ENCODE peak calls at places on chromosome 16, in ten cellular contexts. W, Q, L, P, R, Y, A, X, U and J are unnamed samples.

GRCh38 chr16:70767377-70768204 is 33.4 kb downstream of the VAC14 start:
- DNase-seq in X (no peak), L (peak), U (no peak), Y (no peak), R (no peak), P (no peak), Q (no peak), W (no peak), A (peak), J (no peak)

GRCh38 chr16:56331915-56332314 is 93.4 kb downstream of the AMFR start:
- DNase-seq in R (no peak), Q (no peak), W (no peak), X (no peak), Y (no peak), A (peak), U (no peak), L (no peak), P (no peak), J (no peak)

GRCh38 chr16:56675685-56676210 is 6.1 kb downstream of the MT1H start:
- DNase-seq in L (no peak), Y (no peak), Q (no peak), U (peak), A (no peak), R (peak), P (no peak), W (no peak), X (no peak), J (no peak)

GRCh38 chr16:55496509-55497145 is 12.2 kb upstream of the LPCAT2 start:
- DNase-seq in X (no peak), U (no peak), A (no peak), R (no peak), Q (no peak), W (no peak), P (no peak), Y (no peak), L (no peak), J (no peak)

GRCh38 chr16:64206877-64207276 is 915.0 kb downstream of the CDH11 start:
- DNase-seq in W (no peak), L (no peak), R (no peak), Q (peak), U (no peak), Y (peak), P (no peak), A (no peak), X (no peak), J (no peak)

GRCh38 chr16:53417011-53417410 is 17.3 kb upstream of the RBL2 start:
- DNase-seq in Q (peak), Y (peak), W (no peak), P (no peak), L (peak), A (no peak), U (no peak), R (no peak), X (no peak), J (no peak)

GRCh38 chr16:66485361-66485760 is 58.3 kb downstream of the BEAN1 start:
- DNase-seq in P (no peak), R (no peak), Q (no peak), A (no peak), Y (no peak), X (no peak), W (peak), L (no peak), U (no peak), J (no peak)

GRCh38 chr16:15482068-15482747 is 47.8 kb downstream of the BMERB1 start:
- DNase-seq in Y (peak), Q (peak), U (no peak), W (peak), A (no peak), L (peak), R (no peak), X (no peak), P (peak), J (no peak)

GRCh38 chr16:75497558-75497957 is 2.3 kb upstream of the CHST6 start:
- DNase-seq in R (no peak), Y (no peak), Q (no peak), W (no peak), L (peak), U (no peak), P (no peak), X (no peak), A (no peak), J (no peak)

GRCh38 chr16:57720142-57720575 is 15.4 kb upstream of the KATNB1 start:
- DNase-seq in P (peak), U (no peak), R (no peak), A (peak), W (peak), L (peak), X (no peak), Y (peak), Q (peak), J (no peak)

GRCh38 chr16:67391424-67392300 is 1.6 kb downstream of the TPPP3 start:
- DNase-seq in R (no peak), W (peak), L (peak), Q (no peak), A (no peak), X (no peak), U (no peak), Y (no peak), P (no peak), J (peak)

GRCh38 chr16:47613251-47613650 is 152.1 kb downstream of the PHKB start:
- DNase-seq in W (no peak), Y (peak), U (no peak), A (no peak), Q (no peak), R (no peak), L (no peak), X (no peak), P (no peak), J (no peak)

GRCh38 chr16:142405-142804 is 3.9 kb upstream of the NPRL3 start:
- DNase-seq in L (no peak), P (no peak), Y (no peak), W (no peak), R (no peak), A (peak), U (no peak), Q (no peak), X (no peak), J (no peak)

GRCh38 chr16:23410176-23410575 is 42.8 kb downstream of the COG7 start:
- DNase-seq in Y (no peak), U (no peak), A (no peak), Q (no peak), L (peak), W (no peak), P (no peak), R (no peak), X (no peak), J (no peak)

GRCh38 chr16:49352923-49353322 is 20.7 kb upstream of the C16orf78 start:
- DNase-seq in W (no peak), L (peak), Q (peak), R (no peak), A (no peak), X (no peak), P (no peak), Y (no peak), U (no peak), J (no peak)

GRCh38 chr16:22927306-22927705 is 113.3 kb downstream of the HS3ST2 start:
- DNase-seq in X (no peak), Y (no peak), L (no peak), P (no peak), A (no peak), R (no peak), U (no peak), Q (no peak), W (no peak), J (no peak)

GRCh38 chr16:53714080-53715050 is 10.4 kb downstream of the FTO start:
- DNase-seq in Q (peak), Y (peak), W (no peak), R (no peak), A (no peak), X (no peak), L (peak), P (no peak), U (no peak), J (no peak)

GRCh38 chr16:24102120-24102740 is 153.9 kb upstream of the CACNG3 start:
- DNase-seq in Q (no peak), P (no peak), Y (no peak), A (no peak), U (no peak), X (no peak), R (no peak), W (peak), L (peak), J (no peak)

GRCh38 chr16:56800355-56800754 is 64.7 kb upstream of the SLC12A3 start:
- DNase-seq in Q (peak), X (no peak), P (no peak), Y (no peak), A (no peak), W (no peak), U (no peak), L (peak), R (no peak), J (no peak)

GRCh38 chr16:80071964-80072363 is 468.8 kb upstream of the DYNLRB2 start:
- DNase-seq in Y (no peak), A (no peak), W (no peak), X (no peak), L (no peak), P (no peak), R (no peak), Q (no peak), U (no peak), J (no peak)

GRCh38 chr16:57473176-57473840 is 10.8 kb downstream of the POLR2C start:
- DNase-seq in L (no peak), Y (no peak), U (no peak), A (no peak), W (peak), Q (no peak), P (no peak), R (no peak), X (no peak), J (no peak)

GRCh38 chr16:24534634-24535033 is 4.7 kb upstream of the RBBP6 start:
- DNase-seq in U (no peak), W (no peak), R (no peak), X (no peak), A (no peak), L (peak), P (no peak), Y (no peak), Q (no peak), J (no peak)

GRCh38 chr16:23957287-23957686 is 121.5 kb downstream of the PRKCB start:
- DNase-seq in L (no peak), Y (no peak), U (no peak), Q (no peak), W (no peak), A (no peak), P (no peak), X (no peak), R (no peak), J (no peak)

GRCh38 chr16:69839798-69840409 is 77.8 kb downstream of the WWP2 start:
- DNase-seq in Q (no peak), W (peak), P (no peak), Y (peak), X (no peak), R (no peak), U (no peak), A (no peak), L (no peak), J (peak)

GRCh38 chr16:81610144-81610842 is 165.7 kb downstream of the CMIP start:
- DNase-seq in A (no peak), R (no peak), Y (peak), U (no peak), P (peak), X (peak), L (peak), Q (peak), W (peak), J (peak)

GRCh38 chr16:17635183-17635582 is 164.4 kb upstream of the XYLT1 start:
- DNase-seq in W (no peak), U (no peak), L (no peak), R (no peak), A (no peak), X (no peak), P (no peak), Q (no peak), Y (no peak), J (no peak)

GRCh38 chr16:87233928-87234327 is 83.3 kb downstream of the C16orf95 start:
- DNase-seq in U (no peak), X (no peak), P (peak), L (peak), Q (peak), A (no peak), R (no peak), Y (peak), W (no peak), J (no peak)

GRCh38 chr16:55832788-55833583 is at the start of gene CES1:
- DNase-seq in Q (no peak), W (no peak), R (no peak), L (peak), A (peak), X (no peak), P (no peak), U (no peak), Y (peak), J (no peak)

GRCh38 chr16:68311316-68311620 is 449 bp downstream of the PRMT7 start:
- DNase-seq in L (peak), Y (no peak), P (peak), Q (no peak), U (peak), A (no peak), W (no peak), R (no peak), X (no peak), J (no peak)

GRCh38 chr16:30748634-30749445 is 615 bp downstream of the PHKG2 start:
- DNase-seq in L (peak), X (no peak), Y (peak), U (peak), Q (peak), A (peak), P (peak), W (no peak), R (peak), J (no peak)
- H3K27ac ChIP-seq in L (no peak), X (peak), Y (peak), U (peak), Q (peak), A (no peak), P (peak), W (peak), R (no peak), J (peak)

GRCh38 chr16:2486645-2487516 is 12.0 kb downstream of the TBC1D24 start:
- DNase-seq in Y (no peak), U (peak), W (peak), P (no peak), A (peak), Q (no peak), X (no peak), L (peak), R (peak), J (no peak)
- H3K27ac ChIP-seq in Y (no peak), U (no peak), W (peak), P (no peak), A (no peak), Q (no peak), X (no peak), L (no peak), R (no peak), J (peak)

GRCh38 chr16:85460252-85460982 is 152.7 kb upstream of the GSE1 start:
- DNase-seq in A (peak), L (no peak), Y (peak), Q (peak), R (no peak), W (no peak), X (no peak), U (no peak), P (no peak), J (no peak)
- H3K27ac ChIP-seq in A (no peak), L (no peak), Y (no peak), Q (peak), R (peak), W (no peak), X (no peak), U (no peak), P (no peak), J (no peak)

GRCh38 chr16:84411768-84412167 is 43.4 kb downstream of the ATP2C2 start:
- DNase-seq in A (no peak), Y (no peak), R (no peak), X (no peak), L (no peak), P (no peak), U (no peak), W (no peak), Q (no peak), J (no peak)

GRCh38 chr16:84412262-84412661 is 43.9 kb downstream of the ATP2C2 start:
- DNase-seq in Y (no peak), L (no peak), X (no peak), Q (no peak), A (no peak), W (no peak), R (no peak), U (no peak), P (no peak), J (no peak)

GRCh38 chr16:84408314-84408690 is 40.0 kb downstream of the ATP2C2 start:
- DNase-seq in U (no peak), W (no peak), R (no peak), Y (no peak), Q (no peak), X (no peak), L (no peak), P (no peak), A (no peak), J (no peak)

GRCh38 chr16:84407588-84408313 is 39.4 kb downstream of the ATP2C2 start:
- DNase-seq in A (no peak), L (no peak), X (no peak), U (no peak), Y (no peak), R (no peak), P (no peak), W (no peak), Q (no peak), J (no peak)

GRCh38 chr16:84410361-84411138 is 42.2 kb downstream of the ATP2C2 start:
- DNase-seq in P (no peak), R (no peak), L (no peak), X (no peak), W (no peak), Q (no peak), U (no peak), Y (no peak), A (no peak), J (no peak)
- H3K27ac ChIP-seq in P (no peak), R (no peak), L (no peak), X (no peak), W (no peak), Q (no peak), U (no peak), Y (no peak), A (no peak), J (no peak)

DNA sequence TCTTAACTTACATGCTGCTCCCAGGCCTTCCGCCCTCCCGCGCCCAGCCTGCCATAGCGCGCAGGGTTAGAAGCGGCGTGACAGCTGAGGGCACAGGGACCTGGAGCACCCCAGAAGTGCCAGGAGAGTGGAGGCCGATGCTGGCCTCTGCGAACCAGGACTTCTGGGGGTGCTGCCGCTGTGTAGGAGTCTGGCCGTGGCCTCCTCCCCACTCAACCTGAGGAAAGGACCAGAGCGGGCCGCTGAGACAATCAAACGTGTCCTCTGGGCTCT is 1.9 kb upstream of the TMEM204 start:
- DNase-seq in Q (no peak), L (peak), W (no peak), U (no peak), Y (no peak), X (no peak), P (no peak), A (no peak), R (no peak), J (no peak)
- H3K27ac ChIP-seq in Q (no peak), L (peak), W (peak), U (no peak), Y (no peak), X (peak), P (no peak), A (peak), R (no peak), J (no peak)

DNA sequence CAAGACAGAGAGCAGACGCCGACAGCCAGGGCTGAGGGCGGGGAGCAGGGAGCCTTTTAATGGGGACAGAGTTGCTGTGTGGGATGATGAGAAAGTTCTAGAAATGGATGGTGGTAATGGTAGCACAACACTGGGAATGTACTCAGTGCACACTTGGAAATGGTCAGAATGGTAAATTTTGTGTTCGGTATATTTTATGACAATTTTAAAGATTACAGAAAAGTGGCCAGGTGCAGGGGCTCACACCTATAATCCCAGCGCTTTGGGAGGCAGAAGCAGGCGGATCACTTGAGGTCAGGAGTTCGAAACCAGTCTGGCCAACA is 243.2 kb upstream of the CIBAR2 start:
- DNase-seq in L (no peak), U (no peak), W (no peak), P (no peak), Q (no peak), A (no peak), R (no peak), Y (no peak), X (no peak), J (no peak)
- H3K27ac ChIP-seq in L (peak), U (no peak), W (no peak), P (peak), Q (no peak), A (no peak), R (peak), Y (no peak), X (no peak), J (no peak)